ENCODE peak calls at places on chromosomes 7 and 10, in seven cellular contexts. M is lower leg skin, C is H9, E is left colon, T is nucleus accumbens, Q is GM12891, P is left cardiac atrium. R is an unnamed sample.

GRCh38 chr10:103493911-103494877 is 689 bp downstream of the NEURL1 start:
- DNase-seq in M (no peak), C (no peak), E (no peak), T (no peak), Q (peak), P (no peak), R (no peak)

GRCh38 chr10:132915411-132915810 is 27.0 kb downstream of the CFAP46 start:
- DNase-seq in M (no peak), C (no peak), E (no peak), T (no peak), Q (no peak), P (no peak), R (peak)

GRCh38 chr7:128841961-128842673 is 11.9 kb downstream of the FLNC start:
- DNase-seq in M (no peak), C (peak), E (peak), T (no peak), Q (peak), P (no peak), R (no peak)

GRCh38 chr7:116527521-116527920 is 2.7 kb downstream of the CAV1 start:
- DNase-seq in M (no peak), C (no peak), E (no peak), T (no peak), Q (no peak), P (no peak), R (no peak)

GRCh38 chr7:32248505-32248904 is 178.3 kb upstream of the PDE1C start:
- DNase-seq in M (no peak), C (no peak), E (no peak), T (no peak), Q (no peak), P (no peak), R (no peak)

GRCh38 chr10:52653510-52653909 is 119.1 kb downstream of the MBL2 start:
- DNase-seq in M (no peak), C (no peak), E (no peak), T (no peak), Q (no peak), P (peak), R (no peak)

GRCh38 chr10:78301481-78301880 is 267.8 kb downstream of the RPS24 start:
- DNase-seq in M (peak), C (peak), E (no peak), T (no peak), Q (no peak), P (no peak), R (no peak)

GRCh38 chr10:112287844-112288243 is 4.6 kb downstream of the TECTB start:
- DNase-seq in M (no peak), C (no peak), E (no peak), T (no peak), Q (no peak), P (no peak), R (no peak)

GRCh38 chr7:15625456-15625855 is 61.0 kb downstream of the MEOX2 start:
- DNase-seq in M (no peak), C (no peak), E (no peak), T (no peak), Q (no peak), P (no peak), R (no peak)

GRCh38 chr7:96238976-96239766 is 82.7 kb downstream of the SLC25A13 start:
- DNase-seq in M (no peak), C (no peak), E (no peak), T (no peak), Q (no peak), P (no peak), R (no peak)

GRCh38 chr7:1703475-1704325 is 33.6 kb downstream of the ELFN1 start:
- DNase-seq in M (peak), C (peak), E (no peak), T (no peak), Q (no peak), P (no peak), R (no peak)

R was measured in stimulated activated naive B cell treated with anti-CD40 and anti-IgM and Interleukin-4, amounts not matched to agents 10 μg/mL and 1 μg/mL and 100 μg/mL, for 72 hours.